ENCODE peak calls at places on chromosomes 3 and 15, in four cellular contexts. O is Panc1, G is HepG2, X is K562. Q is an unnamed sample.

GRCh38 chr3:175737646-175738572 is 878.8 kb downstream of the NAALADL2 start:
- DNase-seq in G (no peak), X (no peak), O (no peak), Q (no peak)

GRCh38 chr15:64774556-64775523 is 549 bp downstream of the RBPMS2 start:
- DNase-seq in G (no peak), X (peak), O (no peak), Q (no peak)

GRCh38 chr3:5565026-5565425 is 377.5 kb downstream of the EDEM1 start:
- DNase-seq in O (no peak), X (peak), G (no peak), Q (no peak)

GRCh38 chr15:38325290-38325990 is 72.8 kb downstream of the SPRED1 start:
- DNase-seq in G (no peak), X (no peak), O (no peak), Q (no peak)

GRCh38 chr3:27720899-27721716 is 1.0 kb downstream of the EOMES start:
- DNase-seq in O (no peak), G (no peak), X (no peak), Q (peak)

GRCh38 chr3:140303875-140304274 is 368.9 kb downstream of the CLSTN2 start:
- DNase-seq in O (no peak), X (no peak), G (no peak), Q (no peak)

GRCh38 chr3:170867143-170867542 is 2.9 kb downstream of the RPL22L1 start:
- DNase-seq in O (no peak), G (no peak), X (no peak), Q (no peak)

GRCh38 chr15:53520867-53521525 is 238.5 kb downstream of the WDR72 start:
- DNase-seq in O (no peak), G (no peak), X (no peak), Q (no peak)

GRCh38 chr3:90010341-90010740 is 902.9 kb downstream of the EPHA3 start:
- DNase-seq in G (no peak), X (no peak), O (no peak), Q (no peak)

GRCh38 chr3:12984023-12984823 is 89.0 kb downstream of the IQSEC1 start:
- DNase-seq in X (peak), O (peak), G (peak), Q (peak)

GRCh38 chr3:58058654-58059263 is 50.5 kb downstream of the FLNB start:
- DNase-seq in O (no peak), X (no peak), G (no peak), Q (no peak)

GRCh38 chr15:87155771-87156170 is 1076.1 kb downstream of the AGBL1 start:
- DNase-seq in G (no peak), O (no peak), X (no peak), Q (no peak)

GRCh38 chr3:15326037-15326436 is 6.3 kb downstream of the SH3BP5 start:
- DNase-seq in X (no peak), G (no peak), O (no peak), Q (no peak)

GRCh38 chr15:84748274-84749110 is at the start of gene ZNF592:
- DNase-seq in X (peak), G (peak), O (no peak), Q (no peak)

GRCh38 chr3:61819861-61820260 is 258.5 kb downstream of the PTPRG start:
- DNase-seq in G (no peak), O (no peak), X (no peak), Q (no peak)

GRCh38 chr3:151171145-151171544 is 31.9 kb downstream of the GPR171 start:
- DNase-seq in G (peak), O (no peak), X (no peak), Q (no peak)

GRCh38 chr3:119679874-119680273 is 2.7 kb upstream of the COX17 start:
- DNase-seq in X (no peak), O (no peak), G (no peak), Q (no peak)

GRCh38 chr3:116154389-116154788 is 290.9 kb downstream of the LSAMP start:
- DNase-seq in O (no peak), X (no peak), G (no peak), Q (no peak)

GRCh38 chr15:48109212-48109611 is 11.6 kb upstream of the SLC24A5 start:
- DNase-seq in X (no peak), G (no peak), O (no peak), Q (no peak)

GRCh38 chr3:160049570-160049969 is 60.9 kb downstream of the IL12A start:
- DNase-seq in X (no peak), O (no peak), G (no peak), Q (no peak)

GRCh38 chr3:106566277-106566676 is 697.5 kb upstream of the CBLB start:
- DNase-seq in X (no peak), G (no peak), O (no peak), Q (no peak)

GRCh38 chr15:93164409-93164808 is 75.4 kb upstream of the RGMA start:
- DNase-seq in X (no peak), O (no peak), G (no peak), Q (no peak)

GRCh38 chr3:183503738-183504137 is 51.8 kb downstream of the KLHL6 start:
- DNase-seq in O (no peak), X (no peak), G (no peak), Q (no peak)

GRCh38 chr3:110026421-110026820 is 689.1 kb upstream of the DPPA4 start:
- DNase-seq in O (no peak), X (no peak), G (no peak), Q (no peak)

GRCh38 chr3:172140499-172141391 is 101.4 kb downstream of the FNDC3B start:
- DNase-seq in O (peak), G (peak), X (no peak), Q (no peak)

GRCh38 chr3:157042226-157042625 is 117.7 kb downstream of the CCNL1 start:
- DNase-seq in O (no peak), X (no peak), G (no peak), Q (no peak)

DNA sequence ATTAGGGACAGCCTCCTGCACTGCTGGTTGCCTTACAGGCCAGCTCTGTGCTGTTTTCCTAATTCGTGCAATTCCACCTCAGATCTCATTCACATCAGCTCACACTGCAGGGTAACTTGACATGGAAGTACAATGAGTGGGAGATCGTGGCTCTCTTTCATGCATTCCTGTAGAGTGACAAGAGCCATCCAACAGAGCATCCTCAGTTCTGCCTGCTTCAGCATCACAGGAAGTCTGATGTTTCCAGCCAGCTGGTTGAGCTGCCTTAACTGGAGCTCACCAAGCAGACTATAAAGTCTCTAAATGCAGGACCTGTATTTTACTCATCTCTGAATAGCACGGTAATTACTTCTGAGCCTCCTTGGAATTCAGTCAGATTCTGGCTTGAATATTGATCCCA is 1.6 kb upstream of the DIS3L start:
- DNase-seq in X (no peak), O (no peak), G (no peak), Q (no peak)
- TF ChIP-seq TCF7L2 in X (no peak), O (no peak), G (no peak), Q (no peak)

GRCh38 chr3:35322070-35322469 is 317.3 kb upstream of the ARPP21 start:
- DNase-seq in G (no peak), O (no peak), X (no peak), Q (no peak)
- TF ChIP-seq TCF7L2 in G (no peak), O (no peak), X (no peak), Q (no peak)

DNA sequence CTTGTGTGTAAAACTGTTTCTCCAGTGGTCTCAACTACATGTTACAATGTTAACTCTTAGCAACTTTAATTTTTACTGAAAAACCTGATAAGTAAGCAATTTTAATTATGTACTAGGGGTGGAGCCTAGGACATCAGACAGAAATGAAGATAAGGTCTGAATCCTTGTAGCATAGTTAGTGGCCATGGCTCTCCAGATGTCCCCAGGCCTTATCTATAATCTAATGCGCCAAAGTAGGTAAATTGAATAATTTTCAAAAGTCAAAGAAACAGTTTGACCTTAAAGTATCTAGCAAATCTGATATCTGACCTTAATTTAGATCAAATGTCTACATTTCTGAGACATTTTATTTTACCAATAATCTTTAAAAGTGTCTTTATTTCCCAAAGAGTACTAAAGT is 8.2 kb downstream of the MAGEF1 start:
- DNase-seq in O (no peak), G (no peak), X (no peak), Q (no peak)
- TF ChIP-seq TCF7L2 in O (no peak), G (no peak), X (no peak), Q (no peak)

DNA sequence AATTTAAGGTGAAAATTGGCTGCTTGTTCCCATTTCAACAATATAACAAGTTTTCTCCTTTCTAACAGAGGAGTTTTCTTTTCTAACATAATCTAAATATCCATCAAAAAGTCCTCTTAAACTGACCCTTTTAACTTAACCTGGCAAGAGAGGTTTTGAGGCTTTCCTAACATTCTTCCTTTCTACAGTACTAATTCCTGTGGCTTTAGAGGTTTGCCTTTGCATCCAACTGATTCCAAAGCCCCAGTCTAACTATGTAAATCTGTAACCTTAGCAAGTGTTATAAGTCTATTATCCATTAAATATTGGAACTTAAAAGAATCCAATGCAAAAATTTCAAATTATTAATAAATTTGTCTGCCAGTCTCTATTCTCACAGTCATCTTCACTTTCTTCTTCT is 134.1 kb downstream of the ISL2 start:
- DNase-seq in G (no peak), O (no peak), X (no peak), Q (no peak)
- TF ChIP-seq TCF7L2 in G (no peak), O (no peak), X (no peak), Q (no peak)

GRCh38 chr3:71816757-71817156 is 31.8 kb upstream of the PROK2 start:
- DNase-seq in X (no peak), G (no peak), O (no peak), Q (no peak)

GRCh38 chr3:71815676-71816075 is 30.7 kb upstream of the PROK2 start:
- DNase-seq in X (no peak), G (no peak), O (no peak), Q (no peak)

GRCh38 chr3:71817262-71817661 is 32.3 kb upstream of the PROK2 start:
- DNase-seq in X (no peak), O (no peak), G (no peak), Q (no peak)

GRCh38 chr3:71813704-71814103 is 28.8 kb upstream of the PROK2 start:
- DNase-seq in X (no peak), O (no peak), G (no peak), Q (no peak)

GRCh38 chr3:71816141-71816540 is 31.2 kb upstream of the PROK2 start:
- DNase-seq in O (no peak), X (no peak), G (no peak), Q (no peak)
- TF ChIP-seq TCF7L2 in O (no peak), X (no peak), G (no peak), Q (no peak)

GRCh38 chr15:51401872-51402517 is 60.5 kb downstream of the GLDN start:
- DNase-seq in X (peak), O (no peak), G (peak), Q (no peak)
- TF ChIP-seq TCF7L2 in X (no peak), O (no peak), G (no peak), Q (no peak)